ENCODE peak calls at places on chromosomes 13 and 19, in six cellular contexts. L is Peyer's patch, S is neural progenitor cell, J is cardiac muscle cell, V is PC-9, X is heart right ventricle. G is an unnamed sample.

GRCh38 chr13:23069571-23069970 is 111.2 kb upstream of the SGCG start:
- DNase-seq in X (no peak), J (peak; percentile 74), L (no peak), S (no peak), V (no peak), G (no peak)

GRCh38 chr13:48214519-48215121 is 18.4 kb upstream of the ITM2B start:
- DNase-seq in J (no peak), S (no peak), V (no peak), X (no peak), L (no peak), G (no peak)

GRCh38 chr13:76798037-76798436 is 88.2 kb downstream of the KCTD12 start:
- DNase-seq in S (no peak), L (no peak), J (no peak), X (no peak), V (no peak), G (no peak)

GRCh38 chr13:112247471-112248405 is 128.4 kb upstream of the SPACA7 start:
- DNase-seq in X (no peak), L (no peak), J (no peak), S (no peak), V (no peak), G (no peak)

GRCh38 chr13:70218618-70219017 is 110.4 kb upstream of the KLHL1 start:
- DNase-seq in X (no peak), S (no peak), J (no peak), L (no peak), V (no peak), G (no peak)

GRCh38 chr13:35818577-35819165 is 312.5 kb downstream of the DCLK1 start:
- DNase-seq in S (peak; percentile 58), X (no peak), L (no peak), J (peak; percentile 70), V (no peak), G (no peak)

GRCh38 chr13:72774019-72774418 is 7.7 kb downstream of the DIS3 start:
- DNase-seq in L (no peak), X (no peak), S (no peak), J (peak; percentile 61), V (no peak), G (no peak)

GRCh38 chr19:40348961-40349507 is 539 bp downstream of the PLD3 start:
- DNase-seq in X (no peak), V (no peak), S (peak; percentile 39), L (no peak), J (peak; percentile 48), G (no peak)

GRCh38 chr19:8321760-8322637 is 703 bp downstream of the RPS28 start:
- DNase-seq in L (no peak), J (no peak), S (no peak), X (no peak), V (no peak), G (no peak)

GRCh38 chr13:35979378-35979911 is 151.7 kb downstream of the DCLK1 start:
- DNase-seq in S (no peak), L (no peak), X (peak; percentile 38), V (no peak), J (peak; percentile 97), G (no peak)

GRCh38 chr13:110001622-110002275 is 215.4 kb upstream of the IRS2 start:
- DNase-seq in J (peak; percentile 56), S (no peak), V (peak; percentile 56), X (no peak), L (no peak), G (no peak)

GRCh38 chr13:42600943-42601342 is 27.0 kb downstream of the TNFSF11 start:
- DNase-seq in X (no peak), L (no peak), V (no peak), S (no peak), J (peak; percentile 2), G (no peak)

GRCh38 chr13:51832471-51833152 is 12.4 kb downstream of the TMEM272 start:
- DNase-seq in V (no peak), X (no peak), S (peak; percentile 48), L (no peak), J (peak; percentile 63), G (peak; percentile 78)

GRCh38 chr13:39522329-39522728 is 80.7 kb downstream of the LHFPL6 start:
- DNase-seq in X (no peak), L (no peak), J (no peak), S (no peak), V (no peak), G (no peak)

GRCh38 chr19:19095691-19096090 is 31.9 kb downstream of the SLC25A42 start:
- DNase-seq in L (no peak), V (no peak), J (no peak), S (no peak), X (no peak), G (no peak)

GRCh38 chr19:13819242-13819641 is 24.0 kb downstream of the ZSWIM4 start:
- DNase-seq in V (no peak), X (no peak), S (no peak), J (no peak), L (no peak), G (no peak)

GRCh38 chr19:31285744-31286143 is 63.5 kb downstream of the TSHZ3 start:
- DNase-seq in V (no peak), X (no peak), L (peak; percentile 30), J (peak; percentile 70), S (peak; percentile 13), G (no peak)

GRCh38 chr19:12140545-12141404 is 625 bp upstream of the ZNF20 start:
- DNase-seq in X (peak; percentile 88), V (peak; percentile 59), S (peak; percentile 87), L (peak; percentile 91), J (peak; percentile 89), G (peak; percentile 77)

GRCh38 chr19:904545-904944 is 8.5 kb downstream of the R3HDM4 start:
- DNase-seq in S (no peak), L (no peak), X (no peak), J (no peak), V (no peak), G (no peak)

GRCh38 chr13:110546933-110547332 is 14.6 kb downstream of the RAB20 start:
- DNase-seq in L (peak; percentile 86), V (peak; percentile 97), X (peak; percentile 78), S (no peak), J (peak; percentile 97), G (no peak)

GRCh38 chr19:1445932-1446712 is 3.8 kb upstream of the APC2 start:
- DNase-seq in L (no peak), S (peak; percentile 87), X (no peak), V (no peak), J (no peak), G (no peak)

GRCh38 chr19:17159466-17160393 is 55.4 kb upstream of the USE1 start:
- DNase-seq in L (no peak), V (peak; percentile 43), S (no peak), X (no peak), J (no peak), G (no peak)

GRCh38 chr19:53947624-53948023 is 15.1 kb upstream of the CACNG8 start:
- DNase-seq in X (no peak), J (peak; percentile 27), L (no peak), S (peak; percentile 56), V (no peak), G (no peak)

GRCh38 chr19:35272122-35272715 is 3.5 kb downstream of the USF2 start:
- DNase-seq in V (no peak), X (no peak), J (no peak), S (no peak), L (no peak), G (no peak)

GRCh38 chr19:47417746-47418594 is 1.4 kb downstream of the MEIS3 start:
- DNase-seq in L (no peak), X (no peak), J (no peak), V (no peak), S (peak; percentile 12), G (no peak)
- H3K4me3 ChIP-seq in L (peak overlapping the region; percentile 54), X (peak overlapping the region; percentile 32), J (peak overlapping the region; percentile 67), V (no peak overlapping the region), S (peak overlapping the region; percentile 57), G (no peak overlapping the region)

DNA sequence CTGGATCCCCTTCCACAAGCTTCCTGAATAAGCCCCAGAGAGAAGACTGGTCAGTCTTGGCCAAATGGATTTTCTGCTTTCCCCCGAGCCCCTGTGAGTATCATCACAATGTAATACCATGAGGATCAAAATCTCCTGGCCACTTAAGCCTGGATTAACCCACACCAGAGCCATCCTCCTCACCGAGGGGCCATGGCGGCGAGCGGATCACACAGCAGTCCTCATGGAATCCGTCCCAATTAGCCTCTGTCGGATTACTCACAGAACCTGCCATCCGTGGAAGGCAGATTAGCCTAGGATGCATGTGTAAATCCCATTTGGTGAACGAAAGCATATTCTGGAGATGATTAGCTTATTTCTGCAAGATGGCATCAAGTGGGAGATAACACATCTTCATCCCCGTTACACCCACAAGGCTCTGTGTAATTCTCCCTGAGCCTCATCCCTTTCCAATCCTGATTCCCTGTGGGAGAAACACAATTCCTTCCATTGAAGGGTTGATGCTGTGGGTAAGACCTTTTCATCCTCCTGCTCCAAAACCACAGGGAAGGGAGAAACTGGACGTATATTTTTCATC is 42.5 kb downstream of the GNG7 start:
- DNase-seq in L (no peak), V (no peak), J (no peak), X (no peak), S (peak; percentile 63), G (no peak)
- H3K4me1 ChIP-seq in L (no peaks in the 10 kb centered on the region), V (no peaks in the 10 kb centered on the region), J (peaks cover 10% of the 10 kb centered on the region), X (peaks cover 3% of the 10 kb centered on the region), S (no peaks in the 10 kb centered on the region), G (no peaks in the 10 kb centered on the region)

GRCh38 chr13:60163525-60164471 is at the start of gene DIAPH3:
- DNase-seq in J (peak; percentile 97), X (peak; percentile 97), V (peak; percentile 89), L (peak; percentile 98), S (peak; percentile 99), G (peak; percentile 93)
- H3K27ac ChIP-seq in J (peak within 1 kb of the TSS; percentile 98), X (peak within 1 kb of the TSS; percentile 88), V (peak within 1 kb of the TSS; percentile 60), L (peak within 1 kb of the TSS; percentile 73), S (peak within 1 kb of the TSS; percentile 88), G (peak within 1 kb of the TSS; percentile 78)

GRCh38 chr19:36418287-36419001 is at the start of gene ZFP82:
- DNase-seq in S (peak; percentile 95), X (peak; percentile 90), J (peak; percentile 90), V (no peak), L (peak; percentile 71), G (peak; percentile 81)

GRCh38 chr19:36420961-36421748 is 2.7 kb upstream of the ZFP82 start:
- DNase-seq in V (no peak), X (peak; percentile 54), J (peak; percentile 75), L (no peak), S (peak; percentile 15), G (no peak)

GRCh38 chr19:36423925-36424324 is 5.5 kb upstream of the ZFP82 start:
- DNase-seq in L (no peak), V (no peak), S (no peak), J (no peak), X (no peak), G (no peak)

GRCh38 chr19:36417752-36418286 is 625 bp downstream of the ZFP82 start:
- DNase-seq in X (peak; percentile 13), S (peak; percentile 63), J (no peak), L (no peak), V (no peak), G (no peak)

DNA sequence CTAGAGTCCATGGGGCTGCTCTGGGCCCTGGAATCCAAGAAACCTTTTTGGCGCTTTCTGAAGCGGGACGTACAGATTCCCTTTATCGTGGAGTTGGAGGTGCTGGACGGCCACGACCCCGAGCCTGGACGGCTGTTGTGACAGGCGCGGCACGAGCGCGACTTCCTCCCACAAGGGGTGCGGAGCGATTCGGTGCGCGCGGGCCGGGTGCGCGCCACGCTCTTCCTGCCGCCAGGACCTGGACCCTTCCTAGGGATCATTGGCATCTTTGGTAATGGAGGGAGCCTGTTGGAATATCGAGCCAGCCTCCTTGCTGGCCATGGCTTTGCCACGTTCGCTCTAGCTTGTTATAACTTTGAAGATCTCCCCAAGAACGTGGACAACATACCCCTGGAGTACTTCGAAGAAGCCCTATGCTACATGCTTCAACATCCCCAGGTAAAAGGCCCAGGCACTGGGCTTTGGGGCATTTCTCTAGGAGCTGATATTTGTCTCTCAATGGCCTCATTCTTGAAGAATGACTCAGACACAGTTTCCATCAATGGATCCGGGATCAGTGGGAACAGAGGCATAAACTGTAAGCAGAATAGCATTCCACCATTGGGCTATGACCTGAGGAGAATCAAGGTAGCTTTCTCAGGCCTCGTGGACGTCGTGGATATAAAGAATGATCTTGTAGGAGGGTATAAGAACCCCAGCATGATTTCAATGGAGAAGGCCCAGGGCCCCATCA is 3.5 kb upstream of the ZFP82 start:
- DNase-seq in V (no peak), X (no peak), L (no peak), S (no peak), J (peak; percentile 5), G (no peak)
- H3K4me3 ChIP-seq in V (no peak overlapping the region), X (peak overlapping the region; percentile 37), L (peak overlapping the region; percentile 44), S (no peak overlapping the region), J (peak overlapping the region; percentile 37), G (no peak overlapping the region)